ENCODE peak calls at places on chromosomes 16 and 17, in five cellular contexts. I is body of pancreas; K is heart right ventricle; M is cardiac muscle cell; V is naive thymus-derived CD4-positive, alpha-beta T cell. B is an unnamed sample.

GRCh38 chr17:61487161-61487654 is 35.0 kb downstream of the TBX4 start:
- DNase-seq in I (no peak), K (no peak), M (no peak), V (no peak), B (no peak)

GRCh38 chr17:7361906-7362305 is 7.0 kb downstream of the TMEM95 start:
- DNase-seq in I (no peak), K (no peak), M (no peak), V (no peak), B (no peak)

GRCh38 chr17:21288581-21289017 is 4.1 kb downstream of the MAP2K3 start:
- DNase-seq in I (no peak), K (no peak), M (no peak), V (no peak), B (no peak)

GRCh38 chr16:17347624-17348023 is 123.1 kb downstream of the XYLT1 start:
- DNase-seq in I (no peak), K (peak; percentile 25), M (peak; percentile 29), V (no peak), B (no peak)

GRCh38 chr17:2949469-2950044 is 113.8 kb downstream of the OR1D5 start:
- DNase-seq in I (peak; percentile 31), K (no peak), M (no peak), V (no peak), B (no peak)

GRCh38 chr16:25014500-25015147 is 545 bp downstream of the ARHGAP17 start:
- DNase-seq in I (peak; percentile 51), K (peak; percentile 61), M (peak; percentile 74), V (peak; percentile 16), B (peak; percentile 14)

GRCh38 chr16:85931596-85932402 is 32.8 kb downstream of the IRF8 start:
- DNase-seq in I (no peak), K (no peak), M (no peak), V (no peak), B (no peak)

GRCh38 chr17:73191443-73192218 is 1.2 kb upstream of the COG1 start:
- DNase-seq in I (peak; percentile 73), K (peak; percentile 67), M (peak; percentile 73), V (peak; percentile 53), B (peak; percentile 52)

GRCh38 chr16:56414366-56414765 is 11.0 kb downstream of the AMFR start:
- DNase-seq in I (no peak), K (no peak), M (no peak), V (no peak), B (no peak)

GRCh38 chr17:76560036-76560876 is 20.4 kb downstream of the PRCD start:
- DNase-seq in I (no peak), K (no peak), M (no peak), V (no peak), B (no peak)

GRCh38 chr16:75420987-75421819 is 12.1 kb downstream of the CFDP1 start:
- DNase-seq in I (peak; percentile 50), K (peak; percentile 85), M (peak; percentile 80), V (peak; percentile 21), B (no peak)

GRCh38 chr16:72974142-72974769 is 73.7 kb downstream of the ZFHX3 start:
- DNase-seq in I (peak; percentile 71), K (no peak), M (no peak), V (no peak), B (no peak)

GRCh38 chr16:64094170-64094960 is 1027.5 kb downstream of the CDH11 start:
- DNase-seq in I (no peak), K (no peak), M (no peak), V (no peak), B (no peak)

GRCh38 chr17:36599546-36600250 is 1.7 kb upstream of the MRM1 start:
- DNase-seq in I (no peak), K (no peak), M (no peak), V (no peak), B (no peak)

GRCh38 chr17:50677851-50678375 is 29.8 kb downstream of the ANKRD40 start:
- DNase-seq in I (no peak), K (no peak), M (no peak), V (no peak), B (no peak)

GRCh38 chr17:77753246-77753645 is 205.3 kb upstream of the TNRC6C start:
- DNase-seq in I (no peak), K (no peak), M (no peak), V (no peak), B (no peak)

GRCh38 chr17:82503728-82504308 is 15.7 kb upstream of the FOXK2 start:
- DNase-seq in I (no peak), K (no peak), M (no peak), V (no peak), B (no peak)

GRCh38 chr16:82585675-82586074 is 41.1 kb upstream of the CDH13 start:
- DNase-seq in I (no peak), K (no peak), M (no peak), V (no peak), B (no peak)

GRCh38 chr16:58027341-58028167 is 2.0 kb downstream of the MMP15 start:
- DNase-seq in I (peak; percentile 58), K (peak; percentile 68), M (peak; percentile 84), V (no peak), B (no peak)

GRCh38 chr16:15911198-15911597 is 22.8 kb upstream of the CEP20 start:
- DNase-seq in I (no peak), K (no peak), M (no peak), V (no peak), B (no peak)

GRCh38 chr16:88705746-88706287 is 391 bp downstream of the RNF166 start:
- DNase-seq in I (peak; percentile 38), K (no peak), M (peak; percentile 65), V (no peak), B (no peak)

GRCh38 chr17:77611791-77612466 is 346.6 kb upstream of the TNRC6C start:
- DNase-seq in I (no peak), K (no peak), M (no peak), V (no peak), B (no peak)

GRCh38 chr17:39674179-39674578 is 5.9 kb downstream of the PNMT start:
- DNase-seq in I (no peak), K (no peak), M (no peak), V (no peak), B (no peak)

GRCh38 chr17:39673335-39674081 is 5.3 kb downstream of the PNMT start:
- DNase-seq in I (no peak), K (no peak), M (no peak), V (no peak), B (peak; percentile 23)

GRCh38 chr17:39675390-39676082 is 7.3 kb downstream of the PNMT start:
- DNase-seq in I (no peak), K (no peak), M (no peak), V (no peak), B (no peak)

GRCh38 chr17:39676198-39676819 is 8.1 kb downstream of the PNMT start:
- DNase-seq in I (peak; percentile 46), K (peak; percentile 69), M (peak; percentile 88), V (peak; percentile 49), B (peak; percentile 76)

DNA sequence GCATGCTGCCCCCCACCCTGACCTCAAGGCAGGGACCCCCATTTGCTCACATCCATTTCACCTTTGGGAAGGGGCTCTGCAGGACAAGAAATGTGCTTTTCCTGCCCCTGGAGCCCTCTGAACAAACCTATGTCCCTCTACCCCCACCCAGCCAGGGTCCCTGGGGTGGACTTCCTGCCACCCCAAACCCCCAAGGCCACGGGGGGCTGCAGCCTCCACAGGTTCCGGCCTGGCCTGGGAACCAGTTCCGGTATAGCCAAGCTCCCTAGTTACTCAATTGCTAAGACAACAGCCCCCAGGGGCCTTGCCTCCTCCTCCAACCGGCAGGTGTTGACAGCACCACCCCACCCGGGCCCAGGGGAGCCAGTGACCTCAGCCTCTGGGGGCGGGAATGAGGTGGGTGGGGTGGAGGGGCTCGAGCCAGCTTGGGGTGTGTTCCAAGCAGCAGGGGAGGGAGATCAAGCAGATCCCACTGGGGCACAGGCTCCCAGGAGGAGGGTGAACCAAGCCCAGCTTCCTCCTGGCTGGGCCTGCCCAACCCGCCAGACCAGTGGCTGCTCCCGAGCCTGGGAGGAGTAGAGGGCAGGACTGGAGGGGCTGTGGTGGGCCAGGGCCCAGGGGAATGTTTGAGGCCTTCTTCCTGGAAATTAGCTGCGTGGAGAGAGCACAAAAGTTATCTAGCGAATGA is 6.6 kb downstream of the PNMT start:
- DNase-seq in I (peak; percentile 52), K (peak; percentile 72), M (peak; percentile 81), V (no peak), B (no peak)
- H3K27ac ChIP-seq in I (peak overlapping the region; percentile 30), K (peak overlapping the region; percentile 84), M (peak overlapping the region; percentile 98), V (no peak overlapping the region), B (no peak overlapping the region)

GRCh38 chr17:40548491-40548981 is 16.7 kb downstream of the CCR7 start:
- DNase-seq in I (no peak), K (no peak), M (no peak), V (no peak), B (peak; percentile 29)
- H3K27ac ChIP-seq in I (no peak overlapping the region), K (peak overlapping the region; percentile 83), M (no peak overlapping the region), V (peak overlapping the region; percentile 63), B (no peak overlapping the region)

DNA sequence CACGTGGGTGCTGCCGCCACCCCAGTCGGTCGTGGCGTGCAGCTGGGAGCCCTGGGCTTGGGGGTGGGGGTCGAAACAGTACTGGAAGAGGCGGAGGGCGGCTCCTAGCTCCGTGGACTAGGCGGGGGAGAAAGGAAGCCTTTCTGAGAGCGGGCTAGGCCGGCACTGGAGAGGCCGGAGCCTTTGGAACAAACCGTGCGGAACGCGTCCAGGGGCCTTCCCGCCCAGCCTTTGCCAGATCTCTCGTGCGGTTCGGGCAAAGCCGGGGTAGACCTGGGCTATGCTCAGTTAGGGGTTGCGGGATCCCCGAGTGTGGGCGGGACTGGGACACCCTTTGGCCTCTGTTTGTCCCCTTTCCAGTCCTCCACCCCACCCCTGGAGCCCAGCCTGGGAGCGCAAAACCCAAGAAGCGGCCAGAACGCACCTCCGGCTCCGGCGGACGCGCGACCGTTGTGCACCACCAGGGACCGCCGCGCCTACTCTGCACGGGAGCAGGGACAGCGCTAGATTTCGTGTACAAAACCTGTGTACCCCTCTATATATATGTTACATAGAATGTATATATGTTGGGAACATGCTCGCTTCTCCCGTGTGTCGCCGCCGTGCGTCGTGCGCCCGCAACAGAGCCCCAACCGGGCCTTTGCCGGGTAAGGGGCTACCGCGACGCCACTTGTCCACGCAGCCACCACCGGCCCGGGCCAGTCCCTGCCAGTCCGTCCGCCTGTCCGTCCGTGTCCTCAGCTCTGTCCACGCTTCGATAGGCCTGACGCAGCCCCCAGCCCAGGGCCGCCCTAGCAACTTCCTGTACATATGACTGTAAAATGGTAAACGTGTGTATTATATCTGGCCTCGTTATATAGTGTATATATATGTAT is 26.2 kb downstream of the SREBF1 start:
- DNase-seq in I (no peak), K (no peak), M (no peak), V (no peak), B (no peak)
- H3K27ac ChIP-seq in I (no peak overlapping the region), K (peak overlapping the region; percentile 61), M (no peak overlapping the region), V (no peak overlapping the region), B (no peak overlapping the region)

GRCh38 chr16:70589998-70590471 is 56.3 kb upstream of the IL34 start:
- DNase-seq in I (peak; percentile 29), K (peak; percentile 39), M (no peak), V (no peak), B (no peak)

GRCh38 chr16:70593544-70593943 is 52.8 kb upstream of the IL34 start:
- DNase-seq in I (no peak), K (no peak), M (no peak), V (no peak), B (no peak)

GRCh38 chr16:70590722-70591438 is 55.5 kb upstream of the IL34 start:
- DNase-seq in I (no peak), K (peak; percentile 28), M (no peak), V (no peak), B (no peak)

GRCh38 chr16:70592106-70592571 is 54.2 kb upstream of the IL34 start:
- DNase-seq in I (no peak), K (peak; percentile 61), M (no peak), V (no peak), B (no peak)

DNA sequence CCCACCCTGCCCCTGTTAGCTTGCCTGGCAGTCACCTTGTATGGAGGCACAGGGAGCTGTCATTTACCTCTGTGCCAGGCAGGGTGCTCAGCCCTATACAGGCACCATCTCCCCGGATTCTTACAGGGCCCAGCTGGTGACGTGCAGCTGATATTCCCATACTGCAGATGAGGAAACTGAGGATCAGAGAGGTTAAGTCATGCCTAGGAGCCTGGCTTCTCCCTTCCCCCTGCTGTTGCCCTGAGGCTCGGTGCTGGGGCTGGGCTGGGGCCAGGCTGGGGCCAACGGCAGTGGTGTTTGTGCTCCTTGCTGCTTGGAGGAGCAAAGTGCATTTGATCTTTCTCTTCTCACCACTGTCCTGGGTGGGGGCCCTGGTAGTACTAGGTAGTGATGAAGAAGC is 54.8 kb upstream of the IL34 start:
- DNase-seq in I (no peak), K (no peak), M (no peak), V (no peak), B (no peak)
- H3K27ac ChIP-seq in I (no peak overlapping the region), K (peak overlapping the region; percentile 43), M (no peak overlapping the region), V (no peak overlapping the region), B (no peak overlapping the region)

B was measured in CD8-positive, alpha-beta memory T cell.